ENCODE peak calls at places on chromosomes 11 and 22, in four cellular contexts. G is H1, X is K562, N is GM12878. U is an unnamed sample.
A peak's percentile ranks its signal among the peaks of the same experiment; 100 is the strongest.

GRCh38 chr11:35526370-35526792 is 965 bp upstream of the PAMR1 start:
- DNase-seq in G (no peak), X (peak; percentile 8), N (no peak), U (no peak)

GRCh38 chr11:40099391-40100169 is 1359.9 kb downstream of the LRRC4C start:
- DNase-seq in G (no peak), X (peak; percentile 6), N (no peak), U (no peak)

GRCh38 chr11:8756201-8756600 is 73.6 kb downstream of the RPL27A start:
- DNase-seq in G (no peak), X (no peak), N (no peak), U (no peak)

GRCh38 chr22:19115628-19116027 is 6.6 kb downstream of the DGCR2 start:
- DNase-seq in G (no peak), X (peak; percentile 59), N (no peak), U (no peak)

GRCh38 chr11:8252388-8252787 is 11.3 kb downstream of the LMO1 start:
- DNase-seq in G (no peak), X (no peak), N (no peak), U (no peak)

GRCh38 chr11:133896028-133896427 is 50.7 kb upstream of the SPATA19 start:
- DNase-seq in G (no peak), X (no peak), N (no peak), U (no peak)

GRCh38 chr22:18156878-18157713 is 7.1 kb downstream of the USP18 start:
- DNase-seq in G (peak; percentile 54), X (peak; percentile 77), N (no peak), U (peak; percentile 64)

GRCh38 chr11:15893080-15893492 is 463.3 kb downstream of the SOX6 start:
- DNase-seq in G (no peak), X (peak; percentile 35), N (no peak), U (no peak)

GRCh38 chr11:134365011-134365925 is 33.5 kb downstream of the GLB1L2 start:
- DNase-seq in G (no peak), X (no peak), N (no peak), U (no peak)

GRCh38 chr22:24144471-24145115 is 36.7 kb upstream of the SUSD2 start:
- DNase-seq in G (no peak), X (no peak), N (no peak), U (no peak)

GRCh38 chr22:29351042-29351441 is 35.5 kb upstream of the RASL10A start:
- DNase-seq in G (no peak), X (no peak), N (no peak), U (no peak)

GRCh38 chr11:22192642-22193347 is at the start of gene ANO5:
- DNase-seq in G (peak; percentile 36), X (peak; percentile 42), N (no peak), U (no peak)

GRCh38 chr11:62401781-62402180 is 17.1 kb upstream of the SCGB1A1 start:
- DNase-seq in G (no peak), X (no peak), N (no peak), U (no peak)

GRCh38 chr22:20652582-20652981 is 121.3 kb upstream of the SERPIND1 start:
- DNase-seq in G (no peak), X (no peak), N (no peak), U (no peak)

GRCh38 chr22:49597428-49598039 is 230.1 kb downstream of the BRD1 start:
- DNase-seq in G (no peak), X (no peak), N (no peak), U (no peak)

GRCh38 chr11:14539867-14540475 is 19.8 kb upstream of the PSMA1 start:
- DNase-seq in G (no peak), X (no peak), N (no peak), U (no peak)

GRCh38 chr11:86814775-86815174 is 14.4 kb downstream of the PRSS23 start:
- DNase-seq in G (no peak), X (no peak), N (no peak), U (no peak)

GRCh38 chr22:30649430-30650007 is 13.9 kb downstream of the SLC35E4 start:
- DNase-seq in G (no peak), X (peak; percentile 68), N (no peak), U (no peak)

GRCh38 chr11:122159173-122159701 is 43.2 kb upstream of the BLID start:
- DNase-seq in G (no peak), X (no peak), N (no peak), U (no peak)

GRCh38 chr22:46054091-46054877 is 77.3 kb upstream of the WNT7B start:
- DNase-seq in G (no peak), X (no peak), N (no peak), U (no peak)

GRCh38 chr11:110184974-110185597 is 91.9 kb downstream of the ZC3H12C start:
- DNase-seq in G (no peak), X (no peak), N (no peak), U (peak; percentile 14)

GRCh38 chr22:33326540-33327295 is 268.5 kb upstream of the SYN3 start:
- DNase-seq in G (no peak), X (no peak), N (no peak), U (no peak)

GRCh38 chr11:73237471-73238290 is 19.6 kb downstream of the P2RY2 start:
- DNase-seq in G (no peak), X (no peak), N (no peak), U (peak; percentile 95)

GRCh38 chr11:128868851-128869671 is 2.0 kb upstream of the KCNJ1 start:
- DNase-seq in G (no peak), X (no peak), N (no peak), U (no peak)

GRCh38 chr11:133163463-133164419 is 368.6 kb downstream of the OPCML start:
- DNase-seq in G (no peak), X (peak; percentile 42), N (peak; percentile 8), U (peak; percentile 51)

GRCh38 chr11:64876226-64876750 is 2.1 kb downstream of the EHD1 start:
- DNase-seq in G (no peak), X (no peak), N (no peak), U (no peak)

GRCh38 chr11:1330473-1330872 is 21.0 kb upstream of the TOLLIP start:
- DNase-seq in G (no peak), X (no peak), N (no peak), U (no peak)

GRCh38 chr11:104926771-104927470 is 28.7 kb upstream of the CASP12 start:
- DNase-seq in G (no peak), X (no peak), N (no peak), U (no peak)

GRCh38 chr22:19941365-19942070 is at the start of the genes COMT and TXNRD2:
- DNase-seq in G (no peak), X (peak; percentile 96), N (no peak), U (no peak)

GRCh38 chr22:47030143-47030641 is 267.7 kb downstream of the TBC1D22A start:
- DNase-seq in G (no peak), X (no peak), N (no peak), U (no peak)

GRCh38 chr22:50271519-50271970 is 1.4 kb upstream of the MAPK11 start:
- DNase-seq in G (no peak), X (peak; percentile 84), N (no peak), U (peak; percentile 34)

GRCh38 chr11:83674498-83674897 is 388.3 kb upstream of the CCDC90B start:
- DNase-seq in G (no peak), X (no peak), N (no peak), U (no peak)

GRCh38 chr11:106160494-106160893 is 83.0 kb downstream of the AASDHPPT start:
- DNase-seq in G (no peak), X (peak; percentile 9), N (no peak), U (no peak)

GRCh38 chr22:44712156-44712555 is 10.2 kb downstream of the PRR5 start:
- DNase-seq in G (no peak), X (no peak), N (no peak), U (no peak)

GRCh38 chr22:46052331-46052771 is 75.4 kb upstream of the WNT7B start:
- DNase-seq in G (no peak), X (no peak), N (no peak), U (no peak)

DNA sequence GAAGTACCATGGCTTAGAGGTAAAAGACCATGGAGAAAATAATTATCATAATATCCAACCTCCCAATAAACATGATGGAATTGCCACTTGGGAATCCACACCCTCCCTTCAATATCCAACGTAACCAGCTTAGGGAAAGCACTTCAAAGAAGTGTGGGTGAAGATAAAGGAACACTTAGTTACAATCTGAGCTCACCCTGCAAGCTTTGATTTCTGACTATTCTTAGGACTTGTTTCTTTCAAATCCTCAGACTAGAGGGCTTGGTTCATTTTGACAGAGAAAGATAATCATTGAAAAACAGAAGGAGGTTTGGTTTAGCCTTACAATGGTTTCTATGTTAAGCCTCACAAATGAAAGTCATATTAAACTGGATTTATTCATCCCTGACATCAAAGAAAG is 57.8 kb upstream of the SYT13 start:
- DNase-seq in G (no peak), X (no peak), N (no peak), U (no peak)
- TF ChIP-seq BRCA1 in G (no peak), X (no peak), N (no peak), U (no peak)

DNA sequence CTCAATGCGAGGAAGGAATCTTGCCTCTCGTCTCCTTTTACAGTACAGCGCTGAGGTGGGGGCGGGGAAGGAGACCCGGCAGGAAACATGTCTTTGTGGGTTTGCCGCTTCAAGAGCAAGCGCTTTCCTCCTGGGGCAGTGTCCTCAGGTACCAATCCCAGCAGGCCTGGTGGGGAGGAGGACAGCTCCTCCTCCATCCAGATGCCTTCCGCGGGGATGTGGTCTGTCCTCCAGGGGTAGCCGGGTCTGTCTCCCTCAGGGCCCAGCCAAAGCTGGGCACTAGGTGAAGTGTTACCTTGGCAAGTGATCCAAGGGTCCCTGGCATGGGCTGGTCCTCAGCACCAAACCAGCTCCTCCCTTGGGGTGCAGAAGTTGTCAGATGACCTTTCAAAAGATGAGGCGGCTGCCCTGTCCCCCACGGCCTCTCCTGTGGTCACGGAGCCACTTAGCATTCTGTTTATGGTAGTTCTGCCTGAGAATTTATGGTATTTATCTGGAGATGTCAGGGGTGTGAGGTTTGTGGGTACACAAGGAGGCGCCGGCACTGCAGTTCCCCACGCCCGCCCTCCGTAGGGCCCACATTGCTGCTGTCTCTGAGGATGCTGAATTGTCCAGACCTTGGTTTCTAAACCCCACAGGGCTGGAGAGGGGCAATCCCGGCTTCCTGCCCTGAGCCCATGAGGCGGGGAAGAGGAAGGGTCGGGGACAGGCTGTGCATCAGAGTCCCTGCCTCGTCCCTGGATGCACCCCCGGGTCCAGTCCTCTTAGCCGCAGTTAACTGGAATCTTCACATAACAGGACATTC is 93.5 kb upstream of the ANO1 start:
- DNase-seq in G (no peak), X (no peak), N (no peak), U (no peak)
- TF ChIP-seq EZH2 in G (peak; percentile 50), X (no peak), N (no peak), U (no peak)

DNA sequence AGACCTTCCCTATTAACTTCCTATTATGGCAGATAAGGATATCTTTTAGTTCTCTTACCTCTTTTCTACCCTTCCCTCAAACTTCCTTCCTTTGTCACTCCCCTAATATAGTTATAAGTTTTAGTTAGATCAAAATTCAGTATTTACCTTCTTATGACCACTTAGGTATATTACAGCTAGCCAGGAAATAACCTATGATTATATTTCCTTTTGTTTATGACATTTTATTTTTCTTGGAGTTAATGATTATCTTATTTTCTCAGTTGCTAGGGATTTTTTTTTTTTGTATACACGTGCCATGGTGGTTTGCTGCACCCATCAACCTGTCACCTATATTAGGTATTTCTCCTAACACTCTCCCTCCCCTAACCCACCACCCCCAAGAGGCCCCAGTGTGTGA is 88.2 kb upstream of the ZBED5 start:
- DNase-seq in G (no peak), X (no peak), N (no peak), U (no peak)
- TF ChIP-seq BRCA1 in G (no peak), X (no peak), N (no peak), U (no peak)

GRCh38 chr11:103515283-103515682 is 406.1 kb downstream of the DYNC2H1 start:
- DNase-seq in G (no peak), X (no peak), N (no peak), U (no peak)
- TF ChIP-seq EZH2 in G (no peak), X (no peak), N (no peak), U (no peak)

U was measured in HepG2.